ENCODE peak calls at places on chromosomes 4 and X, in ten cellular contexts. G, V, Y, W, H, C, X, P, M and Z are unnamed samples.

GRCh38 chrX:13380230-13380629 is 60.4 kb upstream of the ATXN3L start:
- DNase-seq in G (no peak), C (peak), V (no peak), X (no peak), M (peak), Y (peak), P (no peak), H (no peak), W (no peak), Z (peak)

GRCh38 chr4:113303315-113303714 is 253.9 kb downstream of the ANK2 start:
- DNase-seq in G (no peak), X (no peak), P (no peak), W (no peak), V (no peak), Y (no peak), C (no peak), M (no peak), H (no peak), Z (no peak)

GRCh38 chr4:86825511-86825910 is 23.7 kb downstream of the SLC10A6 start:
- DNase-seq in C (peak), H (no peak), X (no peak), G (no peak), V (no peak), W (no peak), Y (no peak), P (no peak), M (no peak), Z (no peak)

GRCh38 chr4:84070293-84070692 is 428.8 kb downstream of the NKX6-1 start:
- DNase-seq in G (no peak), C (no peak), Y (no peak), V (peak), W (no peak), P (no peak), H (no peak), X (no peak), M (no peak), Z (no peak)

GRCh38 chr4:73661646-73662119 is 41.4 kb upstream of the RASSF6 start:
- DNase-seq in C (peak), H (peak), W (no peak), Y (peak), G (peak), P (no peak), M (peak), X (no peak), V (no peak), Z (peak)

GRCh38 chrX:39729834-39730670 is 367.7 kb downstream of the BCOR start:
- DNase-seq in M (no peak), Y (peak), C (no peak), V (peak), H (no peak), G (no peak), X (no peak), P (no peak), W (no peak), Z (no peak)

GRCh38 chrX:118550792-118551191 is 55.2 kb downstream of the DOCK11 start:
- DNase-seq in W (no peak), M (no peak), X (no peak), V (no peak), H (no peak), Y (no peak), P (no peak), C (peak), G (no peak), Z (no peak)

GRCh38 chr4:102438873-102439614 is 62.1 kb upstream of the NFKB1 start:
- DNase-seq in V (no peak), P (no peak), Y (peak), C (peak), H (peak), X (no peak), W (no peak), M (peak), G (peak), Z (peak)

GRCh38 chr4:25088342-25088952 is 57.7 kb upstream of the LGI2 start:
- DNase-seq in M (no peak), V (no peak), W (no peak), P (no peak), H (peak), G (no peak), C (peak), X (no peak), Y (no peak), Z (no peak)

GRCh38 chr4:142579483-142579882 is 266.6 kb downstream of the INPP4B start:
- DNase-seq in M (no peak), W (no peak), C (no peak), G (no peak), X (no peak), P (no peak), Y (no peak), H (no peak), V (peak), Z (no peak)

GRCh38 chrX:136214551-136214950 is 36.6 kb downstream of the MAP7D3 start:
- DNase-seq in Y (peak), X (no peak), H (peak), C (peak), M (peak), V (no peak), G (peak), W (no peak), P (no peak), Z (peak)

GRCh38 chrX:10631416-10632145 is 11.2 kb upstream of the MID1 start:
- DNase-seq in V (no peak), X (no peak), P (no peak), H (no peak), C (peak), G (no peak), W (no peak), Y (no peak), M (no peak), Z (no peak)

GRCh38 chrX:140157611-140158010 is 192.3 kb upstream of the CXorf66 start:
- DNase-seq in W (no peak), C (peak), V (peak), G (no peak), X (no peak), P (no peak), M (peak), H (peak), Y (peak), Z (peak)

GRCh38 chr4:801436-802124 is 24.3 kb downstream of the CPLX1 start:
- DNase-seq in C (no peak), H (no peak), Y (no peak), M (no peak), X (no peak), V (no peak), P (peak), W (no peak), G (no peak), Z (no peak)

DNA sequence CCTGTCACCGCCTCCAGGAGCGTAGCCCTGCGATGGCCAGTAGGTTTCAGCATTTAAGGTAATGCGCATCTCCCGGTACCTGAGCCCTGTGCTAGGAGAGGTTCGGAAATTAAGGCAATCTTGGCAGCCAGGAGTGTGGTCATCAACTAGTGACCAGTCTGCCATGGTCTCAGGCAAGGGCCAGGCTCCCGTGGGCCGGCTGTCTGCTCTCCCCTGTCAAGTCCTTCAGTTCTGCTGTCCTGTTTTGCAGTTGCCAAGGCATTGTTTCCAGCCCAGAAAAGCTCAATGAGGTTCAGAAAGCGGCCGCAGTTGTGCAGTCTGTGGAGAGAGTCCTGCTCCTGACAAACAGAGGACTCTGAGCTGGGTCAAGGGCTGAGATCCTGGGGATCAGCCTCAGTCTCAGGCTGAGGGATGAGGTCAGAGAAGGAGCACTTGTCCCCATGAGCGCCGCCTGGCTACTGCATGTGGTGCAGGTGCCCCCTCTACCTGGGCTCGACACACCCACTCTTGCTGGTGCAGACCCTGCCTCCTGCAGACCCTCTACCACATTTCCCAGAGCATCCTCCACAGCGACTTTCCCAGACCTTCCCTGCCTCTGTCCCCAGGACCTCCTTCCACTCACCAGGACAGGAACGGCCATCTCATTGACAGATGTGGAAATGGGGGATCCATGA is 53.4 kb upstream of the PSAPL1 start:
- DNase-seq in M (no peak), H (no peak), X (no peak), Y (no peak), W (no peak), C (no peak), P (peak), G (no peak), V (no peak), Z (no peak)
- TF ChIP-seq CTCF in M (no peak), H (no peak), X (no peak), Y (no peak), W (no peak), C (no peak), P (no peak), G (no peak), V (no peak), Z (no peak)

GRCh38 chr4:139816856-139817255 is 151.2 kb downstream of the MGST2 start:
- DNase-seq in H (no peak), M (no peak), V (no peak), P (no peak), X (no peak), W (no peak), C (no peak), Y (no peak), G (no peak), Z (no peak)

GRCh38 chr4:139814285-139815015 is 148.8 kb downstream of the MGST2 start:
- DNase-seq in W (peak), X (no peak), H (no peak), Y (no peak), V (no peak), C (peak), P (no peak), G (no peak), M (peak), Z (no peak)

GRCh38 chr4:139817657-139818452 is 152.2 kb downstream of the MGST2 start:
- DNase-seq in C (no peak), V (no peak), H (no peak), M (peak), W (no peak), Y (no peak), X (no peak), G (no peak), P (no peak), Z (no peak)

GRCh38 chr4:139819082-139819481 is 153.5 kb downstream of the MGST2 start:
- DNase-seq in P (no peak), M (no peak), W (no peak), Y (no peak), X (no peak), H (no peak), G (no peak), V (no peak), C (no peak), Z (no peak)

DNA sequence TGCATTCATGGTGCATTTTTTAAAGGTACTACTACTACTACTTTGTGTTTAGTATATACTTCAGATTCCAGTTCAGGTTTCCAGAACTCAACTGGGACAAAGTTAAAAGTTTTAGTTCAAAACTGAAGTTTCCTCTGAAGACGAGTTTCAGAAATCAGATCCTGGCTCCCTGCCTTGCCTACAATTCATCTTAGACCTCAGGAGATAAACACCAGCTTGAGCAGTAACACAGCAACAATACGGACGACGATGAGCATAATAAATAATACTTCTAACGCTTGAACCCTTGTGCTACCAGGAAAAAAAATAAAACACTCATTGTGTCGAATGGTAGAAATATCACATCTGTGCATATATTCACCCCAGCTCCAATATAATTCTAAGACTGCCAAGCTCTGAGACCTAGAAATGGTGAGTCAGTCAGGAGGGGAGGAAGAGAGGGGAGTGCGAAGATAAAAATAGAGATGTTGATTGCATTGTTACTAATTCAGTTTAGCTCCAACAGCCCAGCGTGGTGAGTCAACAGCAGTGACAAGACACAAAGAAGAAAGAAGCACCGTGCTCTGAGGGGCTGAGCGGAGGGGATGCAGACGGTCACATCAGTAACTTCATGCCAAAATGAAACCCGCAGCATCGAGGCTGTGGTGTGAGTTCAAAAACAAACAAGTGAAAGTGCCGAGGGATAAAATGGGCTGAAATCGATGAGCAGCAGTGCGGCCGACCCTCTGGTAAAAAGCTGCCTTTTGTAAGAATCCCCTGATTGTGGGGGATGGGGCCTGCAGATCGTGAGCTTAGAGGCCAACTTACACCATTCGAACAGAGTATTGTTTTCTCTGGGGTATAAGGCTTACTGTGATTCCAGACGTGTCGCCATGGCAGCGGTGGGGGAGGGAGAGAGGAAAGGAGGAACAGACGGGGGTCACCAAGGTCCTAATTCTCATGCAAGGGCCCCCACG is 150.3 kb downstream of the MGST2 start:
- DNase-seq in M (peak), H (peak), Y (peak), X (no peak), V (peak), C (peak), G (peak), P (no peak), W (peak), Z (peak)
- H3K4me3 ChIP-seq in M (peak), H (peak), Y (peak), X (peak), V (peak), C (peak), G (peak), P (no peak), W (peak), Z (peak)

DNA sequence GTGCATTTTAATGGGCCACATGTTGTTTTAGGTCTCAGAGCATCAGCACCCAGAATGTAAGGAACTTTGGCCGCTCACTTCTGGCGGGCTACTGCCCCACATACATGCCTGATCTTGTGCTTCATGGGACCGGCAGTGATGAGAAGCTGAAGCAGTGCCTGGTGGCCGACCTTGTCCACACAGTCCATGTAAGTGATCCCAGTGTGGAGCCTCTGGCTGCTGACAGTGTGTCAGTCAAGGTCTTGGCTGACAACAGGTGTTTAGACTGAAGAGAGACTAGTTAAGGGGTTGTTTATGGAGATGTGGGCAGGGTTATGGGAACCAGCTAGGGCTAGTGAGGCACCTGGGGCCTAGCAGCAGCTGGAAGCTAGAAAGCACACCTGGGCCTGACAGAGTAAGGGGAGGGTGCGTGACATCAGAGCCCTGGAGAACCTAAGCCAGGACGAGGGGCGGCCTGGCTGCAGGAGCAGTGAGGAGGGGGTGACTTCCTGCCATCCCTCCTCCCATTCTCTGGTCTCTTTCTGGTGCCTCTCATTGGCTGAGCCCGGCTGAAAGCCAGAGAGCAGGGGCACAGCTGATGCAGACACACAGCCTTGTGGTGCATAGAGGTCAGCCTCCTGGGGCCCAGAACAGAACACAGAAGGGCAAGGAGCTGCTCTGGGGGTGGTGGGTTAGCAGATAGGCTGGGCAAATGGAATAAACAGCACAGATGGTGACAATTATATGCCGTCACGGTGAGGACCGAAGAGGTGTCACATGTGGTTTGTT is 101.6 kb downstream of the FNIP2 start:
- DNase-seq in M (no peak), P (peak), W (peak), H (no peak), G (no peak), C (no peak), Y (no peak), V (peak), X (no peak), Z (no peak)
- TF ChIP-seq CTCF in M (no peak), P (no peak), W (no peak), H (no peak), G (no peak), C (no peak), Y (no peak), V (no peak), X (no peak), Z (no peak)

GRCh38 chrX:102650903-102651241 is 411 bp upstream of the GPRASP1 start:
- DNase-seq in H (no peak), P (no peak), C (no peak), G (no peak), W (no peak), M (no peak), V (no peak), Y (no peak), X (no peak), Z (no peak)
- H3K4me3 ChIP-seq in H (peak), P (peak), C (peak), G (peak), W (peak), M (peak), V (peak), Y (peak), X (peak), Z (peak)

DNA sequence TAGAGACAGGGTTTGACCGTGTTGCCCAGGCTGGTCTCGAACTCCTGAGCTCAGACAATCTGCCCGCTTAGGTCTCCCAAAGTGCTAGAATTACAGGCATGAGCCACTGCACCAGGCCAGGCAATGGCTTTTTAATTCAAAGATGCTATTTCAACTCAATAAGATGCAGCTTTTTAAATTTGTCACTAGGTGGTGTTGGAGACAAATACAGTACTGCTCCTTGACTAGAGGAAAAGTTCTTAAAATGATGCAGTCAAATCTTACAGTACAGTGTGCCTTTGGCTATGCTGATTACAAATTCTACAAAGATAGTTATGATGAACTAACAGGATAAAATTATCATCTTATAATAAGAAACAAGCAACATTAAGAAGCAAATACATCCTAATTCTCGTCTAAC is 441.1 kb downstream of the KCNIP4 start:
- DNase-seq in X (no peak), V (peak), H (peak), M (peak), Y (peak), C (no peak), P (no peak), W (no peak), G (peak), Z (peak)
- TF ChIP-seq CTCF in X (no peak), V (peak), H (peak), M (peak), Y (peak), C (no peak), P (no peak), W (no peak), G (peak), Z (peak)

GRCh38 chrX:34406580-34406979 is 250.5 kb downstream of the TMEM47 start:
- DNase-seq in H (no peak), W (no peak), M (no peak), P (no peak), Y (no peak), V (no peak), X (no peak), G (no peak), C (no peak), Z (no peak)

GRCh38 chrX:34401411-34401810 is 255.7 kb downstream of the TMEM47 start:
- DNase-seq in H (peak), P (no peak), W (no peak), G (no peak), M (no peak), X (no peak), Y (peak), C (no peak), V (no peak), Z (peak)

GRCh38 chrX:34404386-34405070 is 252.6 kb downstream of the TMEM47 start:
- DNase-seq in V (no peak), Y (peak), X (peak), C (no peak), H (peak), W (peak), P (no peak), G (no peak), M (peak), Z (peak)
- H3K4me3 ChIP-seq in V (no peak), Y (no peak), X (no peak), C (no peak), H (no peak), W (no peak), P (no peak), G (no peak), M (no peak), Z (no peak)